ENCODE peak calls at places on chromosome 13, in seven cellular contexts. A is thyroid gland, K is mammary epithelial cell, L is PC-3, J is heart left ventricle, C is tibial nerve, O is keratinocyte. X is an unnamed sample.

GRCh38 chr13:20125129-20125782 is 35.6 kb downstream of the GJA3 start:
- DNase-seq in A (no peak), K (peak; percentile 62), C (no peak), L (peak; percentile 59), J (no peak), O (no peak), X (no peak)

GRCh38 chr13:29520671-29521070 is 74.8 kb downstream of the SLC7A1 start:
- DNase-seq in K (no peak), L (peak; percentile 11), O (no peak), J (no peak), C (no peak), A (no peak), X (no peak)

GRCh38 chr13:57629391-57629804 is 2.1 kb upstream of the PCDH17 start:
- DNase-seq in J (no peak), C (no peak), K (no peak), O (no peak), L (no peak), A (no peak), X (peak; percentile 73)

GRCh38 chr13:24218977-24219376 is 58.5 kb downstream of the SPATA13 start:
- DNase-seq in L (no peak), K (no peak), C (no peak), O (no peak), A (no peak), J (no peak), X (no peak)

GRCh38 chr13:84032116-84032515 is 149.8 kb upstream of the SLITRK1 start:
- DNase-seq in K (no peak), O (no peak), C (no peak), A (no peak), J (no peak), L (peak; percentile 23), X (no peak)

GRCh38 chr13:59391696-59392095 is 772.0 kb downstream of the DIAPH3 start:
- DNase-seq in C (peak; percentile 75), J (no peak), L (peak; percentile 62), A (peak; percentile 50), O (no peak), K (peak; percentile 44), X (peak; percentile 7)

GRCh38 chr13:26497991-26498423 is 59.5 kb upstream of the WASF3 start:
- DNase-seq in K (peak; percentile 33), J (no peak), C (no peak), A (no peak), L (peak; percentile 3), O (no peak), X (no peak)

GRCh38 chr13:76385606-76386005 is 500.6 kb downstream of the KCTD12 start:
- DNase-seq in L (peak; percentile 5), O (no peak), C (no peak), K (no peak), J (no peak), A (no peak), X (no peak)

GRCh38 chr13:28475916-28476725 is 18.8 kb downstream of the FLT1 start:
- DNase-seq in L (peak; percentile 74), C (no peak), J (no peak), A (no peak), K (peak; percentile 53), O (peak; percentile 2), X (no peak)

GRCh38 chr13:95536629-95537241 is 15.8 kb upstream of the CLDN10 start:
- DNase-seq in C (no peak), O (no peak), L (peak; percentile 67), K (peak; percentile 12), J (no peak), A (no peak), X (no peak)

GRCh38 chr13:114128624-114129522 is 3.5 kb downstream of the RASA3 start:
- DNase-seq in J (peak; percentile 91), A (peak; percentile 65), K (no peak), O (no peak), C (peak; percentile 68), L (peak; percentile 77), X (no peak)

GRCh38 chr13:23579886-23580706 is 9.9 kb downstream of the TNFRSF19 start:
- DNase-seq in C (no peak), J (no peak), A (no peak), K (no peak), O (no peak), L (peak; percentile 24), X (no peak)

GRCh38 chr13:33206425-33206824 is 79.1 kb downstream of the STARD13 start:
- DNase-seq in K (no peak), C (no peak), L (peak; percentile 30), J (no peak), A (no peak), O (no peak), X (no peak)

GRCh38 chr13:35693142-35693784 is 216.8 kb upstream of the MAB21L1 start:
- DNase-seq in O (no peak), C (no peak), A (no peak), K (no peak), L (no peak), J (no peak), X (no peak)

DNA sequence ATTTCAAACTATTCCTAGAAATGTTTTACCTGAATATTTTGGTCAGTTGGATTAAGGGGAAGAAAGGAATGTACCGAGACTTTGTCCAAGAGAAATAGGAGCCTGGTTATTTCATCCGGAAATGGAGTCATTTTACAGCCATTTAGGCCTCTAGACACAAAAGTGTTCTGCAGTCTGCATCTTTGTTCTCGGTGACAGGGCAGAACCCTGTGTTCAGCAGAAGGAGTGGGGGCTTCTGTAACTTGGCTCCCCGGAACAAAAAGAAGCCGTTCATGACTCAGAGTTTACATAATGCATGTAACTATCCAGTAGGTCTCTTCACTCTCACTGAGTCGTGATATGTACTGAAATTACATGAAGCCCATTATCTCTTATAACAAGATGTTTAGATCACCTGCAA is 21.6 kb upstream of the FNDC3A start:
- DNase-seq in O (no peak), K (peak; percentile 23), C (no peak), A (no peak), L (peak; percentile 15), J (no peak), X (no peak)
- H3K27ac ChIP-seq in O (no peak overlapping the region), K (no peak overlapping the region), C (no peak overlapping the region), A (no peak overlapping the region), L (no peak overlapping the region), J (no peak overlapping the region), X (no peak overlapping the region)

DNA sequence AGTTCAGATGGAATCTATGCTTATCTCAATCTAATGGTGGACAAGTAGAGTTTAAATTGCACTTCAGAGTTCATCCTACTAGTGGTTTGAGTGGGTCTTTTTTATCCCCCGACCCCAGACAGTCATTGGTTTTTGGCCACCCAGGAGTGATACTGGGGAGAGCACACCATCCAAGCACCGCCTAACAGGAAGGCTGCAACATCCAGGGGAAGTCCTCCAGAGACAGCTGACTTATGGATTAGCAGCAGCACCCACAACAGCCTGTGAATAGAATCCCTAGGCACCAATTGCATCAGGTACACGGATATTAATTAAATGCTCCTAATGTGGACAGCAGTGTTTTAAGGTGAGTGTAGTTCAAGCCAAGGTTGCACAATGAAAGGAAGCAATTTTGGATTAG is 236.7 kb downstream of the NHLRC3 start:
- DNase-seq in A (no peak), K (no peak), J (no peak), C (no peak), O (no peak), L (no peak), X (no peak)
- H3K27ac ChIP-seq in A (no peak overlapping the region), K (no peak overlapping the region), J (no peak overlapping the region), C (no peak overlapping the region), O (no peak overlapping the region), L (no peak overlapping the region), X (no peak overlapping the region)

GRCh38 chr13:82747331-82747730 is 1134.9 kb downstream of the SLITRK1 start:
- DNase-seq in A (no peak), C (no peak), K (no peak), L (no peak), J (no peak), O (no peak), X (no peak)
- H3K27ac ChIP-seq in A (no peak overlapping the region), C (no peak overlapping the region), K (no peak overlapping the region), L (no peak overlapping the region), J (no peak overlapping the region), O (no peak overlapping the region), X (no peak overlapping the region)

DNA sequence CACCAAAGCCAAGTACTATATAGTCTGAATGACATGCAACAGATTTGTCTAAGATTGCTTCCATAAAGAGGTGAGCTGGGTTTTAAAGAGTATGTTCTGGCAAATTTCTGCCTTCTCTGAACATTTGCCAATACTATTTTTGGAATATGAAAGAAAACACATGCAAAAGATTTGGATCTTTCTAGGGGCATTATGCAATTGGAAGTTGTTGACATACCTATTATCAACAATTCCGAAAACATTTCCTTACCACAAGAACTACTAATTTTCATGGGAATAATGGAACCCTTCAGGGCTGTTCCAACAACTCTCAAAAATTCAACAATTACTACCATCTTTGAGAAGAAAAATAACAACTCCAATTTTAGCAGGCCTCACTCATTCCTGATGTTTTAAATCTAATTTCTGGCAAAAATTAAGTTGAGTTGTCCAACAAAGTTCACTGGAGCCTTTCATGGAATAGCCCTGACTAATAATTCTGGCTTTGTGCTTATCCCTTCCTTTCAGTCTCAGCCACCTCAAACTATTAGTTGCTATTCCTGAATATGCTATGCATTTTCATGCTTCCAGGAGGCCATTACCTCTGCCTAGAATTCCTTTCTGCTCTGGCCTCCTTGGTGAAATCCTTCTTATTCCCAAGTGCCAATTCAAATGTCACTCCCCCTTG is 250.0 kb downstream of the RGCC start:
- DNase-seq in K (no peak), O (no peak), A (no peak), L (no peak), J (no peak), C (no peak), X (no peak)
- H3K27ac ChIP-seq in K (no peak overlapping the region), O (no peak overlapping the region), A (peak overlapping the region; percentile 73), L (no peak overlapping the region), J (peak overlapping the region; percentile 57), C (peak overlapping the region; percentile 32), X (peak overlapping the region; percentile 21)

GRCh38 chr13:38657191-38657590 is 29.7 kb upstream of the FREM2 start:
- DNase-seq in C (no peak), O (no peak), J (no peak), K (peak; percentile 39), A (no peak), L (peak; percentile 11), X (no peak)

GRCh38 chr13:38661276-38661675 is 25.6 kb upstream of the FREM2 start:
- DNase-seq in O (no peak), K (no peak), C (no peak), A (no peak), L (no peak), J (no peak), X (no peak)

GRCh38 chr13:38662362-38662761 is 24.5 kb upstream of the FREM2 start:
- DNase-seq in J (no peak), K (peak; percentile 21), C (no peak), O (no peak), A (no peak), L (no peak), X (no peak)

DNA sequence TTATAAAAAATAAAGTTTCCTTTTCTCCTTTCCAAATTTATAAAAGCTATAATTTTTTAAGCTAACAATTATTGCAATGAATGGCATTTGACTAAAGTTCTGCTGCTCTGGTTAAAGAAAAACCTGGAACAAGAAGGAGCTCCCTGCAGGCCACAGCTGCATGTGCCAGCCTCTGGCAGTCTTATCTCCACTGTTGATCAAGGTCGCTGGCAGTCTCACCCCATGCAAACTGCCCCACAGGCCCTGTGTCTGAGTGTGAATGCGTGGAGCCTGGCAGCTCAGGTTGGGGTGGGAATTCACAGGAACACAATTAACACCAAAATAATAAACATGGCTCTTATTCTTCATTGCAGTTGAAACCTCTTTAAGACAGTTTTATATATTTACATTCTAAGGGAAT is 30.2 kb upstream of the FREM2 start:
- DNase-seq in L (no peak), J (no peak), O (no peak), K (no peak), A (no peak), C (no peak), X (no peak)
- H3K27ac ChIP-seq in L (no peak overlapping the region), J (no peak overlapping the region), O (no peak overlapping the region), K (no peak overlapping the region), A (no peak overlapping the region), C (no peak overlapping the region), X (no peak overlapping the region)

X was measured in caudate nucleus.